ENCODE peak calls at places on chromosomes 6 and 20, in six cellular contexts. U is neural crest cell, N is non-pigmented ciliary epithelial cell, V is stomach, I is left ventricle myocardium superior, L is IMR-90. B is an unnamed sample.

GRCh38 chr20:64228086-64228485 is 27.5 kb upstream of the PCMTD2 start:
- DNase-seq in U (no peak), N (no peak), V (no peak), I (no peak), L (no peak), B (no peak)

GRCh38 chr20:17327185-17327780 is 100.4 kb downstream of the PCSK2 start:
- DNase-seq in U (no peak), N (no peak), V (no peak), I (no peak), L (no peak), B (no peak)

GRCh38 chr6:134253681-134254080 is 64.2 kb downstream of the SGK1 start:
- DNase-seq in U (no peak), N (no peak), V (no peak), I (no peak), L (peak), B (peak)

GRCh38 chr20:8642247-8642646 is 426.6 kb upstream of the PLCB4 start:
- DNase-seq in U (no peak), N (no peak), V (no peak), I (no peak), L (no peak), B (no peak)

GRCh38 chr6:117605169-117605826 is 3.0 kb upstream of the GOPC start:
- DNase-seq in U (peak), N (peak), V (peak), I (no peak), L (peak), B (peak)

GRCh38 chr20:33539129-33539528 is 49.2 kb downstream of the CBFA2T2 start:
- DNase-seq in U (no peak), N (no peak), V (no peak), I (no peak), L (peak), B (peak)

GRCh38 chr6:147204060-147204785 is at the start of gene STXBP5:
- DNase-seq in U (peak), N (no peak), V (peak), I (peak), L (peak), B (peak)

GRCh38 chr6:146904596-146904995 is 299.6 kb upstream of the STXBP5 start:
- DNase-seq in U (no peak), N (no peak), V (no peak), I (no peak), L (no peak), B (no peak)

GRCh38 chr6:44681782-44682181 is 294.3 kb downstream of the CDC5L start:
- DNase-seq in U (peak), N (no peak), V (no peak), I (no peak), L (no peak), B (peak)

GRCh38 chr6:17470953-17471335 is 77.5 kb downstream of the CAP2 start:
- DNase-seq in U (no peak), N (no peak), V (no peak), I (no peak), L (peak), B (peak)

GRCh38 chr6:89657445-89658158 is 19.1 kb upstream of the LYRM2 start:
- DNase-seq in U (no peak), N (no peak), V (no peak), I (no peak), L (no peak), B (no peak)

GRCh38 chr6:143337201-143337949 is 113.1 kb downstream of the ADAT2 start:
- DNase-seq in U (peak), N (no peak), V (peak), I (peak), L (peak), B (no peak)

GRCh38 chr6:166707045-166707444 is 80.0 kb upstream of the RPS6KA2 start:
- DNase-seq in U (peak), N (no peak), V (peak), I (peak), L (peak), B (peak)

GRCh38 chr20:17611540-17612286 is 41.8 kb downstream of the DSTN start:
- DNase-seq in U (no peak), N (no peak), V (peak), I (no peak), L (no peak), B (peak)

GRCh38 chr6:134168580-134169223 is 116.3 kb upstream of the SLC2A12 start:
- DNase-seq in U (no peak), N (no peak), V (no peak), I (no peak), L (peak), B (peak)

GRCh38 chr20:48928832-48929725 is 7.6 kb downstream of the ARFGEF2 start:
- DNase-seq in U (no peak), N (peak), V (no peak), I (no peak), L (peak), B (no peak)

GRCh38 chr6:71294121-71294523 is 5.5 kb downstream of the OGFRL1 start:
- DNase-seq in U (no peak), N (peak), V (no peak), I (no peak), L (peak), B (peak)

GRCh38 chr6:134787261-134787871 is 162.5 kb downstream of the ALDH8A1 start:
- DNase-seq in U (no peak), N (peak), V (no peak), I (no peak), L (peak), B (peak)

GRCh38 chr6:158353851-158354508 is 41.7 kb downstream of the TULP4 start:
- DNase-seq in U (no peak), N (no peak), V (no peak), I (no peak), L (peak), B (peak)

GRCh38 chr20:62097881-62098407 is 24.3 kb upstream of the LSM14B start:
- DNase-seq in U (no peak), N (no peak), V (no peak), I (no peak), L (no peak), B (no peak)

GRCh38 chr6:12606616-12607015 is 110.0 kb upstream of the PHACTR1 start:
- DNase-seq in U (no peak), N (no peak), V (no peak), I (no peak), L (no peak), B (no peak)

GRCh38 chr6:53623497-53623896 is 42.1 kb downstream of the KLHL31 start:
- DNase-seq in U (no peak), N (peak), V (no peak), I (no peak), L (peak), B (peak)

GRCh38 chr6:66418906-66419305 is 711.9 kb upstream of the EYS start:
- DNase-seq in U (no peak), N (peak), V (no peak), I (no peak), L (no peak), B (no peak)

GRCh38 chr6:111759836-111760785 is 113.1 kb downstream of the FYN start:
- DNase-seq in U (no peak), N (peak), V (no peak), I (no peak), L (peak), B (peak)

GRCh38 chr20:47058236-47058635 is 163.6 kb downstream of the EYA2 start:
- DNase-seq in U (no peak), N (no peak), V (no peak), I (no peak), L (no peak), B (no peak)

GRCh38 chr20:9129756-9130155 is 60.9 kb downstream of the PLCB4 start:
- DNase-seq in U (no peak), N (no peak), V (no peak), I (no peak), L (no peak), B (no peak)

GRCh38 chr6:18177566-18177965 is 22.3 kb downstream of the KDM1B start:
- DNase-seq in U (no peak), N (no peak), V (no peak), I (no peak), L (no peak), B (no peak)

GRCh38 chr6:139151425-139152087 is 16.7 kb downstream of the HECA start:
- DNase-seq in U (no peak), N (no peak), V (no peak), I (no peak), L (no peak), B (no peak)

B was measured in fibroblast of mammary gland.